ENCODE peak calls at places on chromosomes 13 and 19, in seven cellular contexts. I, W, B, V, D, A and N are unnamed samples.

GRCh38 chr19:14000691-14001365 is 5.3 kb downstream of the RFX1 start:
- DNase-seq in I (no peak), W (no peak), B (no peak), V (no peak), D (no peak), A (no peak), N (no peak)

GRCh38 chr13:27678306-27679040 is 56.8 kb downstream of the POLR1D start:
- DNase-seq in I (no peak), W (no peak), B (no peak), V (no peak), D (no peak), A (no peak), N (no peak)

GRCh38 chr19:38686530-38686888 is 39.1 kb downstream of the ACTN4 start:
- DNase-seq in I (peak; percentile 23), W (peak; percentile 45), B (no peak), V (no peak), D (peak; percentile 61), A (no peak), N (peak; percentile 74)

GRCh38 chr13:30690282-30691188 is 44.8 kb upstream of the ALOX5AP start:
- DNase-seq in I (no peak), W (no peak), B (peak; percentile 99), V (peak; percentile 99), D (no peak), A (no peak), N (no peak)

GRCh38 chr19:32018014-32018413 is 327.4 kb upstream of the ZNF507 start:
- DNase-seq in I (no peak), W (no peak), B (peak; percentile 10), V (no peak), D (no peak), A (no peak), N (no peak)

GRCh38 chr19:16078759-16079707 is 2.7 kb downstream of the TPM4 start:
- DNase-seq in I (peak; percentile 47), W (peak; percentile 71), B (peak; percentile 97), V (peak; percentile 95), D (peak; percentile 84), A (no peak), N (peak; percentile 72)

GRCh38 chr13:67023088-67023893 is 206.8 kb downstream of the PCDH9 start:
- DNase-seq in I (no peak), W (no peak), B (peak; percentile 98), V (peak; percentile 45), D (peak; percentile 2), A (no peak), N (no peak)

GRCh38 chr19:58399903-58400637 is 4.6 kb downstream of the RNF225 start:
- DNase-seq in I (no peak), W (no peak), B (no peak), V (no peak), D (no peak), A (no peak), N (no peak)

GRCh38 chr19:58475714-58476497 is at the start of gene ZNF446:
- DNase-seq in I (peak; percentile 92), W (peak; percentile 97), B (peak; percentile 98), V (peak; percentile 89), D (peak; percentile 98), A (peak; percentile 97), N (peak; percentile 95)

GRCh38 chr19:19461671-19462622 is 53.4 kb downstream of the TSSK6 start:
- DNase-seq in I (no peak), W (peak; percentile 32), B (peak; percentile 62), V (no peak), D (peak; percentile 49), A (no peak), N (no peak)

GRCh38 chr19:3343619-3344502 is 22.5 kb upstream of the NFIC start:
- DNase-seq in I (peak; percentile 26), W (peak; percentile 27), B (peak; percentile 89), V (no peak), D (peak; percentile 81), A (peak; percentile 51), N (peak; percentile 64)

GRCh38 chr13:80669112-80669511 is 328.2 kb upstream of the SPRY2 start:
- DNase-seq in I (no peak), W (no peak), B (no peak), V (no peak), D (no peak), A (no peak), N (no peak)

GRCh38 chr13:42048625-42049453 is at the start of gene DGKH:
- DNase-seq in I (peak; percentile 32), W (peak; percentile 60), B (peak; percentile 88), V (no peak), D (peak; percentile 59), A (peak; percentile 86), N (peak; percentile 83)

GRCh38 chr19:30512748-30513389 is 140.7 kb downstream of the ZNF536 start:
- DNase-seq in I (no peak), W (no peak), B (no peak), V (no peak), D (no peak), A (no peak), N (no peak)

GRCh38 chr13:43006893-43007631 is 15.0 kb upstream of the EPSTI1 start:
- DNase-seq in I (no peak), W (no peak), B (peak; percentile 77), V (no peak), D (no peak), A (no peak), N (no peak)

GRCh38 chr19:48632692-48633147 is 4.5 kb downstream of the DBP start:
- DNase-seq in I (no peak), W (no peak), B (no peak), V (no peak), D (peak; percentile 45), A (peak; percentile 48), N (no peak)

GRCh38 chr13:72562686-72563085 is 164.7 kb downstream of the MZT1 start:
- DNase-seq in I (no peak), W (no peak), B (no peak), V (no peak), D (no peak), A (no peak), N (no peak)

GRCh38 chr13:72561791-72562190 is 165.6 kb downstream of the MZT1 start:
- DNase-seq in I (no peak), W (no peak), B (no peak), V (no peak), D (no peak), A (no peak), N (no peak)

GRCh38 chr13:72565893-72566292 is 161.5 kb downstream of the MZT1 start:
- DNase-seq in I (no peak), W (no peak), B (peak; percentile 59), V (no peak), D (no peak), A (no peak), N (peak; percentile 7)

GRCh38 chr13:72570019-72570418 is 157.4 kb downstream of the MZT1 start:
- DNase-seq in I (no peak), W (no peak), B (peak; percentile 5), V (no peak), D (no peak), A (no peak), N (no peak)

DNA sequence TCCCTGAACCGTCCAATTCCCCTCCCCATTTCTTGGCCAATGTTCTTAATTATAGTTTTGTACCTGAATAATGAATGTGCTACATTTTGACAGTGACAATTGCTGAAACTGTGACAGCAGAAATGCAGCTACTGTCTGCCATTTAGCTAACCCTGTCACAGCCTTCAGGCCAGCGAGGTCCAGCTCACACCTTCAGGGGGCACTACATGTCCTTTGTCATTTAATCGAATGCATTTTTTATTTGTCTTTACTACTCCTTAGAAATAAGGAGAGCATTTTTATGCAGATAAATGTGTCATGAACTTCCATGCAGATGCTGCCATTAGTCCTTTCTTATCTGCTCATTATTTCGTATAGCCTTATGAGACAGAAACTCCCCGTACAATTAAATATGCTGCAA is 159.9 kb downstream of the MZT1 start:
- DNase-seq in I (no peak), W (no peak), B (no peak), V (no peak), D (no peak), A (no peak), N (no peak)
- TF ChIP-seq CTCF in I (no peak), W (no peak), B (no peak), V (no peak), D (no peak), A (no peak), N (no peak)

DNA sequence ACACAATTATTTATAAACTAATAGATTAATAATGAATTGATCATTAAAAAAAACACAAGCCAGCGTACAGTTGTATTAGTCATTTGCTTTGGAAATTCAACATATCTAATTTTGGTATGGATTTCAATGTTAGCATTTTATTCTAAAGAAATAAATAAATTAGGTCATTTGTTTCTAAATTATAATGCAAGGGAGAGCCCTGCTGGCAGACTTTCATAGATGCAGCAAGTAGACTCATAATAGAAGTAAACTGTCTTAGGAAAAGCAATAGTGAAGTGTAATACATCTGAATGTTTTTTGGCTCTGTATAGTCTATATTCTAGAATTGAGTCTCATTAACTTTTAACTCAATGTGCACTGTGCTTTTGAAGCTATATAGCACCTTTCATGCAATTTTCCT is 982.4 kb upstream of the MIR17HG start:
- DNase-seq in I (no peak), W (no peak), B (peak; percentile 69), V (no peak), D (no peak), A (no peak), N (no peak)
- TF ChIP-seq CTCF in I (no peak), W (no peak), B (peak; percentile 58), V (peak; percentile 13), D (no peak), A (no peak), N (no peak)

DNA sequence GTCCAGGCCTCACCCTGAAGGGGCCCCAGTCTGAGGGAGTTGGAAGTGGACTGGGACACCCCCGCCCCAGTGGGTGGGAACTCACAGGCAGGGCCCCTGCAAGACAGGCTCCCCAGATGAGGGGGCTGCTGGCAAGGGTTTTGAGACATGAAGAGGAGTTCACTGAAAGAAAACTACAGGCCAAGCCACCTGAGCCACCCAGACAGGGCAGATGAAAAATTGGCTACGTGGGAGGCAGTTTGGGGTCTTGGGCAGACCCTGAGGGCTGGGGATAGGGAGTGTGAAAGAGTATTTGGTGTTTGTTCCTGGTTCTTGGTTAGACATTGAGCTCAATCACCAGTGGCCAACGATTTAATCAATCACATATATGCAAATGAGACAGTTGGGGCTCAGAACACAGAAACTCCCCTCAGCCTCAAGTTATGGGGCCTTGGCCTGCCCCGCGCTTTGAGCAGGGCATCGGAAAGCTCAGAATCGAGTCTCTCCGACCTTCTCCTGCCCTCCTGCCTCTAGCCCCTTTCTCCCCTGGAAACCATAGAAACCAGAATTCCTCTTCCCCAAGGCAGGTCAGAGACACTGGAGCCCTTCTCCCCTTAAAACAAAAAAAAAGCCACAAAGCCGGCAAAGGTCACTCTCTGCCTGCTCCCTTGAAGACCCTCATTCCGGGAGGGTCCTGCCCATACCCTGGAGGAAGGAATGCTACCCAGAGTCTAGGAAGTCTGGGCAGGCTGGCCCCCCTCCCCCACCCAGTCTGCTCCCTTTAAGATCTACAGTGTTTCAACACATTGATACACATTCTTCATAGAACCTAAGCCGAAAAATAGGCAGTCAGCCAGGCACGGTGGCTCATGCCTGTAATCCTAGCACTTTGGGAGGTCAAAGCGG is 1.3 kb upstream of the ISYNA1 start:
- DNase-seq in I (no peak), W (no peak), B (peak; percentile 84), V (no peak), D (no peak), A (no peak), N (no peak)
- TF ChIP-seq CTCF in I (no peak), W (no peak), B (peak; percentile 38), V (peak; percentile 33), D (no peak), A (no peak), N (no peak)

DNA sequence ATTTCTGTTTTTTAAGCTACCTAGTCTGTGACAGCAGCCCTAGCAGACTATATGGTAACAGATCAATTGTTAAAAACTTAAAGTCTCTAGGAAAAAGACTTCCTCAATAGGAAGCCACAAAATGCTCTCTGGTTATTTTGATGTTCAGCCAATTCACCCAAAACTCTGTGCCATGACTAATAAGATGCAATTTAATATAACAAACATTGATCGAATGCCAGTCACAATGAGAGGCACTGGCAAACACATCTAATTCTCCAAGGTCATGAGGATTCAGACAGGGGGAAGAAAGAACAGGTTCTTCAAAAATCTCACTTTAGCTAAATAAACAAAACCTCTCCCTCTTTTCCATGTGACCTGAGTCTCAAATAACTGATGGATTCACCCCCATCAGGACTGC is 107.5 kb downstream of the SUCLA2 start:
- DNase-seq in I (no peak), W (no peak), B (no peak), V (no peak), D (no peak), A (no peak), N (no peak)
- TF ChIP-seq CTCF in I (no peak), W (no peak), B (no peak), V (no peak), D (no peak), A (no peak), N (no peak)